ENCODE peak calls at places on chromosomes 7 and 10, in eight cellular contexts. T is suprapubic skin, U is mammary epithelial cell, S is aorta, W is IMR-90, C is SJSA1, P is stomach, J is brain microvascular endothelial cell. B is an unnamed sample. For H3K27me3, the result is how much of the 10 kb centered on the place peaks cover.

GRCh38 chr10:77162697-77163096 is 474.9 kb downstream of the KCNMA1 start:
- DNase-seq in T (no peak), U (peak), S (no peak), W (peak), C (no peak), P (no peak), J (peak), B (no peak)

GRCh38 chr7:131921016-131921415 is 364.6 kb upstream of the PODXL start:
- DNase-seq in T (no peak), U (no peak), S (no peak), W (peak), C (no peak), P (no peak), J (peak), B (no peak)

GRCh38 chr10:9734218-9734617 is 1283.5 kb upstream of the CELF2 start:
- DNase-seq in T (no peak), U (no peak), S (no peak), W (no peak), C (no peak), P (no peak), J (no peak), B (no peak)

GRCh38 chr7:127571741-127572505 is 13.5 kb downstream of the GCC1 start:
- DNase-seq in T (no peak), U (no peak), S (no peak), W (peak), C (peak), P (no peak), J (no peak), B (no peak)

GRCh38 chr10:86862373-86862772 is 95.0 kb downstream of the MMRN2 start:
- DNase-seq in T (no peak), U (no peak), S (no peak), W (no peak), C (no peak), P (no peak), J (no peak), B (no peak)

GRCh38 chr7:114703677-114704076 is 218.2 kb upstream of the MDFIC start:
- DNase-seq in T (no peak), U (peak), S (no peak), W (peak), C (no peak), P (no peak), J (peak), B (no peak)

GRCh38 chr7:116499168-116500070 is at the start of gene CAV2:
- DNase-seq in T (peak), U (peak), S (peak), W (peak), C (peak), P (peak), J (no peak), B (peak)

GRCh38 chr7:42972703-42973500 is 40.7 kb downstream of the MRPL32 start:
- DNase-seq in T (no peak), U (no peak), S (peak), W (peak), C (peak), P (peak), J (peak), B (peak)

DNA sequence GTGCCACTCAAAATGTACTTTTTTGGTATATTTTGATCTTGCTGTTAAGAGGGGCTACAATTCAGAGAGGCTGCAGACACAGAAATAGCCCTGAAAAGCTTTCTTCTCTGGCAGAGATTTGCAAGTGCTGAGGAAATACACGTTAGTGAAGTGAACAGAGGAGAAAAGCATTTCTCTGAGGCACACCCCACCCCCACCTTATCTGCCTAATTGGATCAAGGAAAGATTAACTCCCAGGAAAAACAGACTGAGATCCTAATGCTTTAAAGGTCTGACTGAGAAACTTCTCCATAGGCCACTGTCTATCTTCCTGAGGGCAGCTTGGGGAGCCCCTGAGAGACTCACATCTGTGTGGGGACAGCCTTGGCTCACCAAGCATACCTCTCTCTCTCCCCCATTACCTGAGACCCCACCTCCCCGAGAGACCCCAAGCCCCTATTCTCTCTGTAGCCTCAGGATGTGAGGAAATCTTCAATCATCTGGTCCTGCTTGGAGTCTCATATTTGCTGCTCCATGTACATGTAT is 14.8 kb upstream of the AKR1C3 start:
- DNase-seq in T (no peak), U (no peak), S (no peak), W (no peak), C (no peak), P (no peak), J (no peak), B (no peak)
- H3K4me3 ChIP-seq in T (no peak), U (no peak), S (no peak), W (no peak), C (no peak), P (no peak), J (no peak), B (no peak)

GRCh38 chr10:49550563-49550962 is 11.6 kb upstream of the ERCC6 start:
- DNase-seq in T (no peak), U (peak), S (no peak), W (peak), C (peak), P (no peak), J (peak), B (peak)
- H3K27me3 ChIP-seq in T (under half), U (under half), S (under half), W (under half), C (under half), P (under half), J (under half), B (under half)

DNA sequence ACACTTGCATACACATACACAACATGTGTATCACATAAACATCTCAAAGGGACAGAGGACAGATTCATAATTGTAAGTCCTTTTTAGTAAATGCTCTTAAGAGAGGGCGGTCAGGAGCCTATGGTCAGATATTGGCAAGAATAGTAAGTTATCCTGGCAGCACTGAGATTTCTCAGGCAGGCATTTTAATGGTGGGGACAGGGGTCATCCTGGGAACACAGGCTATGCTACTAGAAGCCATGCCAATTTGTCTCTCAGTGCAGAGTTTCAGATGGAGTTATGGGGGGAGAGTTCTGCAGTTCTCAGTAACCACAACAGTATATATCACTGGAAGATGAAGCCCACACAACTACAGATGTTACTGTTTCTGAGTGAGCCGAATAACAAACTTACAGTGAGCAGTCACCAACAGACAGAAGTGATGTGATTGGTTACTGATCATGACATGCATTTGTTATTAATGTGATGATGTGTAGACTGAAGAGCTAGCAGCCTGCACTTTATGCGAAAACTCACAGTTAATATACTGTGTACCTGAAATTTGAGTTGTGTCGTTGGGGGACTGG is 16.4 kb downstream of the ZNF487 start:
- DNase-seq in T (no peak), U (no peak), S (no peak), W (no peak), C (no peak), P (no peak), J (no peak), B (no peak)
- H3K4me3 ChIP-seq in T (no peak), U (no peak), S (no peak), W (no peak), C (no peak), P (no peak), J (no peak), B (no peak)

DNA sequence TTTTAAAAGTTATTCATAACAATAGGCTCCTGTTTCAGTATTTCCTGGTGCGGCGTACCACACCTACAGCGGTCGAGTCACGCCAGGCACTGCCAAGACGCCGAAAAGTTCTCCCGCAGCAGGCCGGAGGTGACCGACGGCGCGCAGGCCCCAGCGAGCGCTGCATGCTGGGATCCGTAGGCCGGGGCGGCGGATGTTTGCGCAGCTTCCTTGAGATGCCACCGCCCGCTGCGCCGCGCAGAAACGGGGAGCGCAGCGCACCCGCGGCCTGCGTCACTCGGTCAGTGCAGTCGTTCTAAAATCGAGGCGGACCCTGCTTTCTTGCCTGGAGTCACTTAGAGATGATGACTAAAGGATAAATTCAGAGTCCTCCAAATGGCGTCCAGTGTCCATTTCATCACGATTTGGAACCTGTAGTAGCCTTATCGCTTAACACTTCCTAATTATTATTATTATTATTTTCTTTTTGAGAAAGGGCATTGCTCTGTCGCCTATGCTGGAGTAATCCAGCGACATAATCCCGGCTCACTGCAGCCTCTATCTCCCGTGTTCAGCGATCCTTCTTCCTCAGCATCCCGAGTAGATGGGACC is 1.3 kb upstream of the KIF11 start:
- DNase-seq in T (peak), U (peak), S (peak), W (peak), C (peak), P (peak), J (peak), B (peak)
- H3K27me3 ChIP-seq in T (under half), U (under half), S (under half), W (under half), C (under half), P (under half), J (under half), B (under half)

GRCh38 chr10:126392469-126392868 is 4.2 kb upstream of the ADAM12 start:
- DNase-seq in T (no peak), U (no peak), S (no peak), W (no peak), C (no peak), P (no peak), J (no peak), B (no peak)
- H3K4me3 ChIP-seq in T (no peak), U (no peak), S (no peak), W (no peak), C (no peak), P (no peak), J (no peak), B (no peak)

GRCh38 chr7:150728609-150729008 is 8.6 kb upstream of the GIMAP5 start:
- DNase-seq in T (no peak), U (no peak), S (no peak), W (no peak), C (no peak), P (no peak), J (no peak), B (no peak)

GRCh38 chr7:150731916-150732315 is 5.3 kb upstream of the GIMAP5 start:
- DNase-seq in T (no peak), U (no peak), S (no peak), W (no peak), C (no peak), P (no peak), J (no peak), B (no peak)

GRCh38 chr7:150723467-150723866 is 7.1 kb downstream of the GIMAP1 start:
- DNase-seq in T (no peak), U (no peak), S (no peak), W (no peak), C (no peak), P (no peak), J (no peak), B (no peak)

GRCh38 chr7:150728011-150728410 is 9.2 kb upstream of the GIMAP5 start:
- DNase-seq in T (no peak), U (no peak), S (no peak), W (no peak), C (no peak), P (no peak), J (no peak), B (no peak)

DNA sequence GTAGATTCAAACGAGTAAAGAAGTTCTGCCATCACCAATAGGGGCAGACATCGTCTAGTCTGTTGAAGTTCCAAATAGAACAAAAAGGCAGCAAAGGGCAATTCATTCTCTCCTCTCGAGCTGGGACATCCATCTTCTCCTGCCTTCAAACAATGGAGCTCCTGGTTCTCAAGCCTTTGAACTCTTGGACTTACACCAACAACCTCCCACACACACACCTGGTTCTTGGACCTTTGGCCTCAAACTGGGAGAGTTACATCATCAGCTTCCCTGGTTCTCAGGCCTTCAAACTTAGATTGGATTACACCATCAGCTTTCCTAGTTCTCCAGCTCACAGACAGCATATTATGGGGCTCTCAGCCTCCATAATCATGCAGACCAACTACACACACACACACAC is 9.8 kb upstream of the GIMAP5 start:
- DNase-seq in T (no peak), U (peak), S (no peak), W (no peak), C (no peak), P (no peak), J (no peak), B (no peak)
- H3K27me3 ChIP-seq in T (under half), U (under half), S (under half), W (under half), C (under half), P (under half), J (under half), B (under half)

GRCh38 chr10:1048732-1049424 is at the start of gene IDI1:
- DNase-seq in T (peak), U (peak), S (peak), W (peak), C (peak), P (peak), J (peak), B (peak)

GRCh38 chr10:1050555-1050954 is 1.6 kb upstream of the IDI1 start:
- DNase-seq in T (no peak), U (peak), S (no peak), W (no peak), C (no peak), P (no peak), J (no peak), B (no peak)

GRCh38 chr10:1049425-1049958 is 573 bp upstream of the IDI1 start:
- DNase-seq in T (no peak), U (no peak), S (no peak), W (no peak), C (no peak), P (peak), J (no peak), B (no peak)

GRCh38 chr10:1048349-1048731 is 579 bp downstream of the IDI1 start:
- DNase-seq in T (no peak), U (no peak), S (no peak), W (peak), C (no peak), P (no peak), J (no peak), B (peak)

DNA sequence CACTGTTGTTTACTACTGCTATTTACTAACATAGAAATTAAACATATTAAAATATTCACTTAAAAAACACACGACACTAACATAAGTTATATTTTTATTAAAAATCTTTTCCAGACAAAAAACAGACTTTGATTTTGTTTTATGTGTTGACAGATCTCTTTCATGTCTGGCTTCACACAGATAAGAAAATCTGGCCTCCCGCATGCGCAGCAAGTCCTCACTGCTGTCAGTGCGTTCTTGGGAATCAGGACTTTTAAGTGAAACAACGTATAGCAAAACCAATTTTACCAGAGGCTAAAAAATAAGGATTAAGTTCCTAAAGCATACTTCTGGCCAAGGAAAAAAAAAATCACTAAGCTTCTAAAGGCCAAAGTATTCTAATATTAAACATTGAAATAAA is 1.2 kb upstream of the IDI1 start:
- DNase-seq in T (no peak), U (no peak), S (no peak), W (peak), C (no peak), P (no peak), J (no peak), B (no peak)
- H3K4me3 ChIP-seq in T (peak), U (peak), S (peak), W (peak), C (peak), P (peak), J (peak), B (peak)

GRCh38 chr10:131874991-131875451 is 25.8 kb upstream of the PPP2R2D start:
- DNase-seq in T (no peak), U (peak), S (peak), W (peak), C (peak), P (peak), J (peak), B (peak)
- H3K27me3 ChIP-seq in T (under half), U (under half), S (under half), W (under half), C (under half), P (half or more), J (under half), B (under half)

DNA sequence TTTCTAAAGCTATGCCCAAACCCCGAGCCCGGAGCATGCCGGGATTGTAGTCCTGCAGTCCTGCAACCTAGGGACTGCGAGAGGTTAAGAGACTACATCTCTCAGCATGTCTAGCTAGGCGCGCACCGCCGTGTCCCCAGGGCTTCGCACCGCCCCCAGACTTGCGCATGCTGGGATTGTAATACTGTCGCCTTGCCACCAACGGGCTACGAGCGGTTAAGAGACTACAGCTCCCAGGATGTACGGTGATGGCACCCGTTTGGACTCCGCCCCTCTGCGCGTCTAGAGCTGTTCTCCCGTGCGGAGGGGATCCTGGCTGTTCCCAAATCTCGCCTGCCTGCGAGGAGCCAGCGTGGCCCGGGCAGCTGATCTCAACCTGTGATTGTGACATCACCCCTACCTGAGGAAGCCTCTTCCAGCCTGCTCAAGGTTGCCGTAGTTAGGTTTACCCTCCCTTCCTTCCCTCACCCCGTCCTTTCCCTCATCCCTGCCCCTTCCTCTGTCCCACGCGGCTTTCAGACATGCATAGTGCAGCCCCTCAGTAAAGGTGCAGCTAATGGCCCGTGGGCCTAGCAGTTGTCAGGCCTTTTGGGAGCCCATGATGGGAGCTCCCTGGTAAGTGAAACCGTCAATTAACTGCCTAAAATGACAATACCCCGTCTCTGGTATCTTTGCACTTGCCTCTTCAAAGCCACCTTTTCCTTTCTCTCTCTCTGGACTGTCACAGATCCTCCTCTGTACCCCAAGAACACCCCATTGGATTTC is 6.3 kb upstream of the ZNF736 start:
- DNase-seq in T (peak), U (peak), S (peak), W (peak), C (no peak), P (peak), J (peak), B (peak)
- H3K4me3 ChIP-seq in T (peak), U (no peak), S (peak), W (peak), C (no peak), P (peak), J (peak), B (peak)

DNA sequence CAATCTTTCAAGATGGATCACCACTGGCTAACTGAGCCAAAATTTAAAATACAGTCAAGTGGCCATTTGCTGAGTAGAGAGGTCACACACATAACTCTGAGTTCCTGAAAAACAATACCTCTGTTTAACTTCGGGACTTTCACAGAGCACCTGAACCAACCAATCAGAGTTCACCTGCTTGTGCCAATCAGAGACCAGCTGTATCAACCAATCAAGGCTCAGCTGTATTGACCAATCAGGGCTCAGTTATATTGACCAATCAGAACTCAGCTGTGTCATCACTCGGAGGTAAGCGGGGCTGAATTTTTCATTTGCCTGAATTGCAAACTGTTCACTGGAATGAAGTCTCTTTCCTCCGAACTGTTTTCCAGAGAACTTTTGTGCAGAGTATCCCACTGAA is 10.0 kb upstream of the CPXM2 start:
- DNase-seq in T (no peak), U (no peak), S (no peak), W (no peak), C (no peak), P (no peak), J (no peak), B (no peak)
- H3K27me3 ChIP-seq in T (under half), U (under half), S (under half), W (under half), C (under half), P (under half), J (under half), B (under half)